ENCODE peak calls at places on chromosomes 7 and 10, in four cellular contexts. G is lower leg skin, B is WTC11, U is uterus. M is an unnamed sample.

GRCh38 chr10:110226555-110226925 is 19.1 kb downstream of the MXI1 start:
- DNase-seq in G (peak; percentile 97), B (peak; percentile 87), U (peak; percentile 95), M (no peak)

GRCh38 chr10:122239578-122240257 is 31.4 kb upstream of the BTBD16 start:
- DNase-seq in G (no peak), B (no peak), U (no peak), M (no peak)

GRCh38 chr10:1249142-1249541 is 193.0 kb downstream of the WDR37 start:
- DNase-seq in G (peak; percentile 45), B (no peak), U (no peak), M (no peak)

GRCh38 chr7:92767427-92767826 is 68.9 kb downstream of the CDK6 start:
- DNase-seq in G (no peak), B (no peak), U (no peak), M (no peak)

GRCh38 chr7:38825721-38826440 is 83.1 kb downstream of the VPS41 start:
- DNase-seq in G (no peak), B (no peak), U (no peak), M (no peak)

GRCh38 chr7:2540641-2541051 is 14.7 kb downstream of the BRAT1 start:
- DNase-seq in G (no peak), B (no peak), U (no peak), M (no peak)

GRCh38 chr10:86100581-86101061 is 266.0 kb downstream of the GRID1 start:
- DNase-seq in G (peak; percentile 49), B (no peak), U (no peak), M (no peak)

GRCh38 chr10:70478191-70479160 is at the start of gene PALD1:
- DNase-seq in G (peak; percentile 94), B (peak; percentile 82), U (peak; percentile 70), M (no peak)

GRCh38 chr10:110670335-110670734 is 26.2 kb downstream of the RBM20 start:
- DNase-seq in G (no peak), B (no peak), U (no peak), M (no peak)

GRCh38 chr7:116588225-116588624 is 63.4 kb downstream of the CAV1 start:
- DNase-seq in G (no peak), B (no peak), U (no peak), M (no peak)

GRCh38 chr7:121027761-121028681 is 39.5 kb downstream of the CPED1 start:
- DNase-seq in G (no peak), B (no peak), U (no peak), M (no peak)

GRCh38 chr10:69262249-69262864 is 15.9 kb upstream of the HK1 start:
- DNase-seq in G (no peak), B (no peak), U (no peak), M (no peak)

GRCh38 chr7:159036916-159037605 is 107.6 kb downstream of the VIPR2 start:
- DNase-seq in G (peak; percentile 54), B (no peak), U (no peak), M (no peak)

GRCh38 chr7:55052081-55052480 is 33.3 kb downstream of the EGFR start:
- DNase-seq in G (no peak), B (no peak), U (no peak), M (no peak)

GRCh38 chr7:131620673-131621609 is 64.5 kb upstream of the PODXL start:
- DNase-seq in G (no peak), B (no peak), U (no peak), M (no peak)

GRCh38 chr7:70712942-70713341 is 419.0 kb upstream of the GALNT17 start:
- DNase-seq in G (no peak), B (no peak), U (no peak), M (no peak)

GRCh38 chr7:143008007-143008901 is 18.7 kb downstream of the OR9A2 start:
- DNase-seq in G (peak; percentile 96), B (peak; percentile 88), U (peak; percentile 67), M (no peak)

GRCh38 chr7:2959828-2960599 is 83.7 kb downstream of the CARD11 start:
- DNase-seq in G (no peak), B (no peak), U (no peak), M (no peak)

GRCh38 chr7:44846816-44847508 is 925 bp downstream of the H2AZ2 start:
- DNase-seq in G (no peak), B (no peak), U (no peak), M (no peak)

GRCh38 chr10:58266003-58266825 is 1.5 kb downstream of the IPMK start:
- DNase-seq in G (no peak), B (no peak), U (no peak), M (no peak)

GRCh38 chr7:154928136-154929005 is 74.6 kb downstream of the PAXIP1 start:
- DNase-seq in G (peak; percentile 88), B (no peak), U (peak; percentile 43), M (peak; percentile 73)

GRCh38 chr7:22726345-22726848 is 603 bp upstream of the IL6 start:
- DNase-seq in G (no peak), B (peak; percentile 58), U (peak; percentile 43), M (no peak)

GRCh38 chr10:99393683-99394082 is 36.7 kb downstream of the GOT1 start:
- DNase-seq in G (no peak), B (no peak), U (no peak), M (no peak)

GRCh38 chr10:11068861-11069633 is 51.4 kb downstream of the CELF2 start:
- DNase-seq in G (no peak), B (no peak), U (no peak), M (no peak)

GRCh38 chr10:104208730-104209129 is 23.4 kb downstream of the CFAP43 start:
- DNase-seq in G (no peak), B (no peak), U (no peak), M (no peak)

DNA sequence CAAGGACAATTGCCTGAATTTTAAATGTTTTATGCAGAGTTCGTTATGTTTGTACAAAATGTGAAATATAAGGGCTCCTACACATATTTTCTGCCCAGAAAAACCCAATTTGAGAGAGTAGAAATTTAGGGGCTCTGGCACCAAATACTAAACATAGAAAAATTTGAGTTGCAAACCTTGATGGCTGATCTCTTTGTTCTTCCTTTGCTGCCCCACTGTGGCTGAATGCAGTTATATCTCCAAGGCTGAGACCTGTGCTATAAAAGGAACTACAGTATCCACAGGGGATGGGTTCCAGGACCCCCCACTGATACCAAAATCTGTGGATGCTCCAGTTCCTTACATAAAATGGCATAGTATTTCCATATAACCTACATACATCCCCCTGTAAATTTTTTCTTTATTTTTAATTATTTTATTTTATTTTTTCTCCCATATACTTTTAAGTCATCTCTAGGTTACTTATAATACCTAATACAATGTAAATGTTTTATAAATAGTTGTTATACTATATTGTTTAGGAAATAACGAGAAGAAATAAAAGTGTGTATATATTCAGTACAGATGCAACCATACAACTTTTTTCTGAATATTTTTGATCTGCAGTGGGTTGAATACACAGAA is 22.5 kb downstream of the CFAP43 start:
- DNase-seq in G (no peak), B (peak; percentile 50), U (no peak), M (no peak)
- TF ChIP-seq CTCF in G (no peak), B (peak; percentile 21), U (peak; percentile 41), M (peak; percentile 55)

GRCh38 chr10:15263657-15264323 is 95.3 kb upstream of the NMT2 start:
- DNase-seq in G (no peak), B (no peak), U (no peak), M (no peak)

GRCh38 chr10:15259136-15259535 is 90.6 kb upstream of the NMT2 start:
- DNase-seq in G (no peak), B (no peak), U (no peak), M (no peak)

GRCh38 chr10:15265076-15265475 is 96.6 kb upstream of the NMT2 start:
- DNase-seq in G (no peak), B (no peak), U (no peak), M (no peak)

GRCh38 chr10:15265558-15265957 is 97.1 kb upstream of the NMT2 start:
- DNase-seq in G (no peak), B (no peak), U (no peak), M (no peak)

DNA sequence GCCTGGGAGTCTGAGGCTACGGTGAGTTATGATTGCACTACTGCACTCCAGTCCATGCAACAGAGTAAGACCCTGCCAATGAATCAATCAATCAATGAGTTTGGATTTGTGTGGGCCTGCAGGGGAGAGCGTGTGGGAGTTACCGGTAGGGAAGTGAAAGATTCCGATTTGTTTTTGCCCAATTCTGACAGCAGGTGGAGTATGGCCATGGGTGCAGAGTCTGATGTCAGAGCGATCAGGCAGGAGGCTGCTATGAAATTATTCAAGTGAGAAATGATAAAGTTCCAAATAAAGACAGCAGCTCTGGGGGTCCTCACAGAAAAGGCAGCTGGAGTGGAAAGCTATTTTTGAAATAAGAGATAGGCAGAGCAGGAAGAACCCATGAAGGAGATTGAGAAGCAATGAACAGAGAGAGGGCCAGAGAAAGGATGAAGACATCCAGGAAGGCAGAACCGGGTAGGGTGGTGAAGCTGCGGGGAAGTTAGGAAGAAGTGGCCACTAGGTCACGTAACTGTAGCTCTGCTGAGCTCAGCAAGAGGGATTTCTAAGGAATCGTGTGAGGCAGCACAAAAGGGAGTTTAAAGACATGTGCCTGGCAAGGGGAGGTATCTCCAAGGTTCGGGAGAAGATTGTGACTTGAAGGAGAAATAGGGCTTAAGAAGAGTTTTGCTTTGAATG is 93.7 kb upstream of the NMT2 start:
- DNase-seq in G (no peak), B (no peak), U (no peak), M (no peak)
- TF ChIP-seq CTCF in G (no peak), B (no peak), U (peak; percentile 29), M (peak; percentile 28)

GRCh38 chr7:76220185-76221057 is 18.7 kb downstream of the SRRM3 start:
- DNase-seq in G (no peak), B (peak; percentile 84), U (no peak), M (no peak)
- TF ChIP-seq CTCF in G (no peak), B (no peak), U (no peak), M (no peak)

DNA sequence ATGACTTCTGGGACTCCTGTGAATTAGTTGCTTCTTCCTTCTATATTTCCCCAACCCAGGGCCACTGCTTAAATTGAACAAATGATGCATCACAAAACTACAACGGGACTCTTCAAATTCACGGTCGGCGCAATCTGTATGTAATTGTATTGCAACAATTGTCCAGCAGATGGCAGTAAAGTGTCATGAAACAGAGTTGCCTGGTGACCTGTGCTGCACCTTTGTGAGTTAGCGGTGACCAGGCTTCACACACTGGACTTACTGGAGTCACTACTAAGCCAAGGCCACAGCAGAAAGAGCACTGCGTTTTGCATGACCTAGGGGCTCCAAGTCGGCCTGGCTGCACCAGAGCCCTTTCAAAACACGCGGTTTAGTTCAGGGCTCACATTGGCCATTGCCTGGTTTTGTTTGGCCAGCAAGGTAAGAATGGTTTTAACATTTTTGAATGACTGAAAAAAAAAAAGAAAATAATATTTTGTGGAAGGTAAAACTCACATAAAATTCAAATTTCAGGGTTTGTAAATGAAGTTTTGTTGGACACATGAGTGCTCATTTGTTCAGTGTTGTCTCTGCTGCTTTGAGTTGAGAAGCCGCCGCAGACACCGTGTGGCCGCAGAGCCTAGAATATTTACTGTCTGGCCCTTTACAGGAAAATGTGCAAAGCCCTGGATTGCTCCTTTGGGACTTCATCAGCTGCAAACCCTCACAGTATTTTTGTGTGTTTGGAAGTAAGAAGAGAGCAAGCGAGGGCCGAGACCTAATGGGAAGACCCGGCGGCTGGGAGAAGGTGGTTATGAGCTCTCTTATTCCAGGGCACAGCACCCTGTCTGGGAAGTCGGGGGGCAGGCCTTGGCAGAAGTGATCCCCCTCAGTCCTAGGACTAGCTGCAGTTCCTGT is 23.2 kb upstream of the ZNF32 start:
- DNase-seq in G (peak; percentile 82), B (peak; percentile 60), U (peak; percentile 65), M (no peak)
- TF ChIP-seq CTCF in G (peak; percentile 64), B (peak; percentile 73), U (peak; percentile 71), M (peak; percentile 56)

GRCh38 chr7:20784311-20785210 is 2.1 kb downstream of the SP8 start:
- DNase-seq in G (peak; percentile 84), B (peak; percentile 65), U (no peak), M (no peak)
- TF ChIP-seq CTCF in G (no peak), B (no peak), U (no peak), M (no peak)